ENCODE peak calls at places on chromosomes 5 and 9, in four cellular contexts. Z, B, M and Q are unnamed samples.

GRCh38 chr9:134923466-134923865 is 5.8 kb upstream of the FCN1 start:
- DNase-seq in M (no peak), B (no peak), Z (no peak), Q (no peak)

GRCh38 chr5:44691811-44692210 is 116.9 kb upstream of the MRPS30 start:
- DNase-seq in M (no peak), B (peak), Z (no peak), Q (no peak)

GRCh38 chr9:35481347-35481975 is 8.4 kb upstream of the RUSC2 start:
- DNase-seq in B (peak), M (peak), Z (peak), Q (peak)

GRCh38 chr9:114225534-114226288 is 70.4 kb downstream of the COL27A1 start:
- DNase-seq in Z (no peak), B (no peak), M (peak), Q (no peak)

GRCh38 chr5:139148306-139148705 is 49.9 kb downstream of the SIL1 start:
- DNase-seq in B (no peak), Z (no peak), M (no peak), Q (no peak)

GRCh38 chr5:169706758-169707450 is 69.8 kb downstream of the DOCK2 start:
- DNase-seq in M (peak), Z (no peak), B (no peak), Q (no peak)

GRCh38 chr9:72857632-72858011 is 95.2 kb downstream of the ALDH1A1 start:
- DNase-seq in B (no peak), Z (no peak), M (no peak), Q (no peak)

GRCh38 chr5:142426129-142426641 is 101.4 kb upstream of the SPRY4 start:
- DNase-seq in B (no peak), Z (no peak), M (peak), Q (no peak)

GRCh38 chr9:88991066-88992030 is at the start of gene S1PR3:
- DNase-seq in B (peak), Z (no peak), M (peak), Q (peak)

GRCh38 chr5:125257057-125257970 is 510.9 kb upstream of the ZNF608 start:
- DNase-seq in M (peak), Z (no peak), B (no peak), Q (no peak)

GRCh38 chr5:92749943-92750342 is 831.1 kb downstream of the NR2F1-AS1 start:
- DNase-seq in B (peak), M (peak), Z (no peak), Q (peak)

DNA sequence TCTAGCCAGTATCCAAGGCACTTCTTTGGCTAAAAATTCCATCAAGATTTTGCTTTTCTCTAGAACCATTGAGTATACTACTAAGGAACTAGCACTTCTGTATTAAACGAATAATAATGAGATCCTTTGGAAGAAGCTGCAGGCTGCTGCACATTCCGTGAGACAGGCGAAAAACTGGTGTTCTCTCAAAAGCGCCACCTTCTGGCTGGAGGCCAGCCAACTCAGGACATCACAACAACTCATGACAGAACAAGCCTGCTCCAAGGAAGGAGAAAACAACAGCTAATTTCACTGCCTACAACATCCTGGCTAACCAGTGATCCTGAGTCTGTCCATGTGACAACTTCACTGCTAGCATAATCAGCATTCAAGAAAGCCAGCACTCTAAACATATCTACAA is 150.4 kb downstream of the YTHDC2 start:
- DNase-seq in M (peak), Z (peak), B (peak), Q (peak)
- TF ChIP-seq EZH2phosphoT487 in M (no peak), Z (no peak), B (no peak), Q (no peak)

GRCh38 chr5:474826-475661 is 32.1 kb downstream of the EXOC3 start:
- DNase-seq in M (no peak), Z (no peak), B (no peak), Q (no peak)
- TF ChIP-seq EZH2 in M (peak), Z (no peak), B (peak), Q (no peak)

GRCh38 chr5:106876298-106876622 is 794.5 kb downstream of the EFNA5 start:
- DNase-seq in Z (no peak), M (no peak), B (no peak), Q (no peak)

GRCh38 chr5:106874974-106875373 is 795.8 kb downstream of the EFNA5 start:
- DNase-seq in M (no peak), B (no peak), Z (peak), Q (no peak)

GRCh38 chr5:106876665-106877194 is 794.0 kb downstream of the EFNA5 start:
- DNase-seq in B (peak), M (peak), Z (no peak), Q (no peak)

GRCh38 chr5:106874531-106874930 is 796.2 kb downstream of the EFNA5 start:
- DNase-seq in M (no peak), Z (no peak), B (no peak), Q (no peak)

GRCh38 chr5:106875591-106876297 is 795.0 kb downstream of the EFNA5 start:
- DNase-seq in M (peak), Z (peak), B (peak), Q (peak)
- TF ChIP-seq EZH2phosphoT487 in M (no peak), Z (no peak), B (no peak), Q (no peak)

GRCh38 chr9:97411789-97412627 is at the start of gene TDRD7:
- DNase-seq in Z (peak), M (peak), B (peak), Q (peak)
- TF ChIP-seq EZH2 in Z (no peak), M (no peak), B (no peak), Q (no peak)

DNA sequence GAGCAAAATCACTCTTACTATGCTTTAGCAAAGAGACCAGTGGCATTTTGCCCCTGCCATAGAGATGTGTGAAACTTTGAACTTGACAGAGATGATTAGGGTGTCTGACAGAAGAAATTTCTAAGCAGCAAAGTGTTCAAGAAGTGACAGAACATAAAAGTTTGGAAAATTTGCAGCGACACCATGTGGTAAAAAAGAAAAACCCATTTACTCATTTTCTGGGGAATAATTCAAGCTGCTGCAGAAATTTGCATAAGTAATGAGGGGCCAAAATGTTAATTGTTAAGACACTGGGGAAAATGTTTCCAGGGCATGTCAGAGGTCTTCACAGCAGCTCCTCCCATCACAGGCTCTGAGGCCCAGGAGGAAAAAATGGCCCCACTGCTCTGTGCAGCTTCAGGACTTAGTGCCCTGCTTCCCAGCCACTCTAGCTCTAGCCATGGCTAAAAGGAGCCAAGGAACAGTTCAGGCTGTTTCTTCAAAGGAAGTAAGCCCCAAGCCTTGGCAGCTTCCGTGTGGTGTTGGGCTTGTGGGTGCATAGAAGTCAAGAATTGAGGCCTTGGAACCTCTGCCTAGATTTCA is 6.1 kb upstream of the AP3B1 start:
- DNase-seq in M (peak), B (peak), Z (peak), Q (no peak)
- TF ChIP-seq EZH2phosphoT487 in M (no peak), B (no peak), Z (no peak), Q (no peak)

GRCh38 chr9:83623634-83623991 is 670 bp downstream of the IDNK start:
- DNase-seq in Z (peak), B (no peak), M (no peak), Q (peak)

GRCh38 chr9:83620841-83621636 is 1.9 kb upstream of the IDNK start:
- DNase-seq in B (peak), M (peak), Z (peak), Q (peak)

GRCh38 chr9:83622433-83622813 is 520 bp upstream of the IDNK start:
- DNase-seq in Z (no peak), B (peak), M (peak), Q (no peak)

GRCh38 chr9:83625120-83625710 is 2.3 kb downstream of the IDNK start:
- DNase-seq in Z (no peak), B (no peak), M (peak), Q (no peak)

DNA sequence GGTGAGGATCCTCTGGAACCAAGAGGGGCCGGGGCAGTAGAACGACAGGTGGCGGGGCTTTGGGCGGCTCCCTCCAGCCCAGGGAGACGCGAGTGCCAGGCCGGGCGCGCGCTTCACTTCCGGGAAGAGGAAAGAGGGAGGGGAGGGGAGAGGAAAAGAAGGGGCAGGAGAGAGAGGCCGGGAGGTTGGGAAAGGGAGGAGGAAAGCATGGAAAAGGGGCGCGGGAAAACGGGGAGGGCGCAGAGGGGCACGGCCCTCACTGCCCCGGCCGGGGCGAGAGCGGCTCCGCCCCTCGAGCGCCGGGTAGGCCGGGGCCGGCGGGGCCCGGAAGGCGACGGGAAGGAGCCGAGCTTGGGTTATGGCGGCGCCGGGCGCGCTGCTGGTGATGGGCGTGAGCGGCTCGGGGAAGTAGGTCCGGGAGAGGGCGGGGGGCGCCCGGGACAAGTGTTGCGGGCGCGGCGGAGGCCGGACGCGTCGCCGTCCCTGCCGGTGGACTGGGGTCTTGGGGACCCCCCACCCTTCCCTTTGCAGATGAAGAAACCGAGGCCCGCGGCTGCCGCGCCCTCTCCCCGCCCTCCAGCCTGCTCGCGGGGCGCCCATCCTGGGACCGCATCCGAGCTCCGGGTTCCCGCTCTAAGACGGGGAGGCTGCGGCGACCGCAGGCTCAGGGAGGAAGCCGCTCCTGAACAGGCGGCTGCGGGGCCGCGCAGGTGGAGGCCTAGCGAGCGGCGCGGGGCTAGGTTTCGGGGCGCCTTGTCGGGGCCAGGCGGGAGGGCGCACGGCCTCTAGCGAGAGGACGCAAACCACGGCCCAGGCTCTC is at the start of gene IDNK:
- DNase-seq in Z (peak), M (peak), B (peak), Q (peak)
- TF ChIP-seq EZH2 in Z (no peak), M (no peak), B (no peak), Q (no peak)